ENCODE peak calls at places on chromosome 15, in four cellular contexts. H is NCI-H1417 treated with DMSO at 0.1 percent for 48 hours, M is A172, J is WTC11. Q is an unnamed sample.

GRCh38 chr15:40443255-40443654 is 2.5 kb downstream of the BAHD1 start:
- DNase-seq in J (no peak), H (no peak), M (no peak), Q (no peak)

GRCh38 chr15:40823572-40824343 is 4.8 kb downstream of the PPP1R14D start:
- DNase-seq in M (no peak), J (no peak), H (no peak), Q (no peak)

GRCh38 chr15:23690450-23690852 is 3.3 kb upstream of the NDN start:
- DNase-seq in M (no peak), J (peak; percentile 41), H (no peak), Q (no peak)

GRCh38 chr15:69562097-69562496 is 109.5 kb downstream of the RPLP1 start:
- DNase-seq in M (no peak), H (no peak), J (no peak), Q (no peak)

GRCh38 chr15:70292511-70292760 is 194.7 kb upstream of the TLE3 start:
- DNase-seq in M (no peak), J (no peak), H (no peak), Q (no peak)

GRCh38 chr15:70627734-70628541 is 135.4 kb downstream of the UACA start:
- DNase-seq in M (peak; percentile 63), H (peak; percentile 42), J (peak; percentile 28), Q (no peak)

GRCh38 chr15:71899665-71900064 is 89.3 kb downstream of the NR2E3 start:
- DNase-seq in H (no peak), M (no peak), J (no peak), Q (no peak)

GRCh38 chr15:38254065-38254883 is 1.6 kb downstream of the SPRED1 start:
- DNase-seq in J (no peak), H (peak; percentile 62), M (peak; percentile 45), Q (no peak)

GRCh38 chr15:91158415-91159394 is 58.6 kb downstream of the SV2B start:
- DNase-seq in H (no peak), J (no peak), M (no peak), Q (no peak)

GRCh38 chr15:80585544-80586018 is 109.5 kb upstream of the ABHD17C start:
- DNase-seq in H (no peak), J (peak; percentile 28), M (no peak), Q (no peak)

GRCh38 chr15:25703726-25704125 is 159.4 kb downstream of the ATP10A start:
- DNase-seq in H (no peak), J (no peak), M (no peak), Q (no peak)

GRCh38 chr15:62068787-62069170 is 2.0 kb downstream of the C2CD4A start:
- DNase-seq in M (peak; percentile 40), H (no peak), J (no peak), Q (no peak)

GRCh38 chr15:33034588-33034987 is 159.9 kb downstream of the FMN1 start:
- DNase-seq in M (no peak), J (no peak), H (no peak), Q (no peak)

GRCh38 chr15:50219820-50220219 is 37.8 kb downstream of the SLC27A2 start:
- DNase-seq in J (no peak), M (peak; percentile 11), H (no peak), Q (no peak)

GRCh38 chr15:68725736-68726135 is 95.0 kb downstream of the ANP32A start:
- DNase-seq in M (no peak), J (no peak), H (no peak), Q (no peak)

GRCh38 chr15:88476635-88477038 is 9.1 kb downstream of the MRPS11 start:
- DNase-seq in J (peak; percentile 38), H (no peak), M (peak; percentile 46), Q (no peak)

GRCh38 chr15:45448516-45448915 is 70.2 kb upstream of the GATM start:
- DNase-seq in M (peak; percentile 28), J (no peak), H (no peak), Q (no peak)

GRCh38 chr15:48781481-48782081 is 29.3 kb downstream of the CEP152 start:
- DNase-seq in H (no peak), J (no peak), M (no peak), Q (no peak)

GRCh38 chr15:57237282-57237642 is 139.0 kb upstream of the CGNL1 start:
- DNase-seq in M (no peak), J (no peak), H (peak; percentile 63), Q (no peak)

GRCh38 chr15:80885180-80885579 is 104.4 kb downstream of the MESD start:
- DNase-seq in H (no peak), J (no peak), M (no peak), Q (no peak)

GRCh38 chr15:92394327-92395175 is 870 bp downstream of the ST8SIA2 start:
- DNase-seq in H (no peak), M (no peak), J (peak; percentile 53), Q (no peak)

GRCh38 chr15:71780349-71780976 is 29.9 kb upstream of the NR2E3 start:
- DNase-seq in M (peak; percentile 38), J (peak; percentile 81), H (no peak), Q (peak; percentile 45)

GRCh38 chr15:51076898-51077564 is 17.7 kb downstream of the TNFAIP8L3 start:
- DNase-seq in M (peak; percentile 70), H (no peak), J (peak; percentile 55), Q (no peak)

GRCh38 chr15:97875513-97876285 is 84.8 kb upstream of the ARRDC4 start:
- DNase-seq in H (no peak), J (peak; percentile 72), M (no peak), Q (no peak)

GRCh38 chr15:43905755-43906154 is 79.0 kb downstream of the WDR76 start:
- DNase-seq in H (no peak), M (no peak), J (no peak), Q (no peak)

GRCh38 chr15:96593735-96594134 is 263.2 kb downstream of the NR2F2 start:
- DNase-seq in J (no peak), M (no peak), H (peak; percentile 40), Q (no peak)

GRCh38 chr15:72916939-72917338 is 133.4 kb upstream of the ADPGK start:
- DNase-seq in J (no peak), M (no peak), H (no peak), Q (no peak)

GRCh38 chr15:27725733-27726132 is 373.4 kb downstream of the OCA2 start:
- DNase-seq in J (no peak), M (no peak), H (no peak), Q (no peak)

GRCh38 chr15:66723826-66724731 is 22.0 kb downstream of the SMAD6 start:
- DNase-seq in J (no peak), M (no peak), H (no peak), Q (no peak)

GRCh38 chr15:45129651-45130129 is at the start of the genes DUOX1 and DUOXA1:
- DNase-seq in J (peak; percentile 69), H (no peak), M (no peak), Q (no peak)

GRCh38 chr15:73984208-73984979 is 7.7 kb downstream of the STOML1 start:
- DNase-seq in M (no peak), H (no peak), J (no peak), Q (no peak)

GRCh38 chr15:98648654-98649537 is 557 bp downstream of the IGF1R start:
- DNase-seq in J (peak; percentile 57), H (no peak), M (peak; percentile 13), Q (peak; percentile 35)

GRCh38 chr15:78830514-78831228 is 19.4 kb upstream of the ADAMTS7 start:
- DNase-seq in J (no peak), M (no peak), H (no peak), Q (no peak)

GRCh38 chr15:69384626-69385025 is 29.5 kb upstream of the KIF23 start:
- DNase-seq in J (no peak), M (no peak), H (no peak), Q (no peak)